ENCODE peak calls at places on chromosomes 2 and 18, in eight cellular contexts. Q is stomach, N is breast epithelium, W is endothelial cell of umbilical vein, O is A549, J is GM12891, A is sigmoid colon, K is K562. H is an unnamed sample.

GRCh38 chr2:239236808-239237205 is 164.0 kb downstream of the HDAC4 start:
- DNase-seq in W (no peak), Q (no peak), O (no peak), N (no peak), J (no peak), K (no peak), A (no peak), H (no peak)

GRCh38 chr2:200130762-200131166 is 175.4 kb downstream of the MAIP1 start:
- DNase-seq in A (no peak), Q (no peak), O (peak), J (no peak), N (no peak), W (no peak), K (no peak), H (no peak)

GRCh38 chr2:71531522-71532047 is 78.2 kb downstream of the DYSF start:
- DNase-seq in A (no peak), W (peak), K (peak), N (peak), Q (no peak), J (no peak), O (peak), H (no peak)

GRCh38 chr2:241031436-241032165 is 33.2 kb downstream of the SNED1 start:
- DNase-seq in A (peak), K (no peak), Q (no peak), N (no peak), O (no peak), W (no peak), J (no peak), H (peak)

GRCh38 chr18:25248755-25249154 is 103.2 kb downstream of the ZNF521 start:
- DNase-seq in W (no peak), K (no peak), A (no peak), J (no peak), Q (no peak), N (no peak), O (no peak), H (no peak)

GRCh38 chr2:237485304-237485703 is 1.7 kb upstream of the MLPH start:
- DNase-seq in K (no peak), N (no peak), W (no peak), O (peak), Q (no peak), J (no peak), A (no peak), H (no peak)

GRCh38 chr2:67216881-67217280 is 180.3 kb upstream of the ETAA1 start:
- DNase-seq in N (no peak), Q (no peak), O (no peak), A (no peak), K (no peak), W (no peak), J (no peak), H (no peak)

GRCh38 chr18:70431203-70431624 is 142.4 kb downstream of the SOCS6 start:
- DNase-seq in J (no peak), K (no peak), O (peak), A (no peak), N (no peak), Q (no peak), W (no peak), H (no peak)

GRCh38 chr18:51401912-51402311 is 204.4 kb upstream of the MEX3C start:
- DNase-seq in O (no peak), K (no peak), N (no peak), J (no peak), Q (no peak), A (no peak), W (no peak), H (no peak)

GRCh38 chr2:26913599-26914285 is 56.7 kb upstream of the MAPRE3 start:
- DNase-seq in W (no peak), J (no peak), O (no peak), Q (no peak), A (no peak), N (no peak), K (no peak), H (peak)

GRCh38 chr2:51880153-51880552 is 848.2 kb upstream of the NRXN1 start:
- DNase-seq in A (no peak), O (no peak), N (no peak), W (no peak), Q (no peak), K (no peak), J (no peak), H (no peak)

GRCh38 chr2:151823651-151824050 is 4.6 kb downstream of the ARL5A start:
- DNase-seq in N (no peak), A (no peak), O (no peak), Q (no peak), K (peak), W (peak), J (no peak), H (no peak)

GRCh38 chr2:182649316-182649715 is 66.7 kb upstream of the DNAJC10 start:
- DNase-seq in J (peak), Q (no peak), N (no peak), W (peak), O (peak), A (no peak), K (peak), H (no peak)

DNA sequence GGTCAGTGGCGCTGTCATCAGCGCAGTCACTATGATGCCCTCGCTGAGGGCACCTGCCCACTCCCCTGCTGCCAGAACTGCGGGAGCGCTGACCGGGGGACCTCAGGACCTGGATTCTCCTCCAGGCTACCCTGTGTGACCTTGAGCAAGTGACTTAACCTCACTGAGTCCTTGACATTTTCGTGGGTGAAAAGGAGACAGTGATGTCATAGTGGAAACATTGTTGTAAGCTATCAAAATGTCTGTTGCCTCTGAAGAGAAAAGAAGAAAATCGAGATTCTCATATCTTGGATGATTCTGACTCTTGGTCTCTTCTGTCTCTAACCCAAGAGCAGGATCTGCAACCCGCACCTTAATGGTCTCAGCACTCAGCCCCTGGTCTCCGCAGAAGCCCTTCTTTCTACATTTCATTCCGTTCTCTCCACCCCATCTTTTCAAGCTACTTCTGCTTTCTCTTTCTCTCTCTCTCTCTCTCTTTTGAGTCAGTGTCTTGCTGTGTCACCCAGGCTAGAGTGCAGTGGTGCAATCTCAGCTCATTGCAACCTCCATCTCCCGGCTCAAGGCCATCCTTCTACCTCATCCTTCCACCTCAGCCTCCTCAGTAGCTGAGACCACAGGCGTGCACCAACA is 987 bp upstream of the TUBA4A start:
- DNase-seq in W (no peak), J (no peak), N (no peak), K (no peak), Q (no peak), O (no peak), A (no peak), H (no peak)
- TF ChIP-seq POLR2A in W (no peak), J (no peak), N (no peak), K (no peak), Q (no peak), O (no peak), A (no peak), H (no peak)

DNA sequence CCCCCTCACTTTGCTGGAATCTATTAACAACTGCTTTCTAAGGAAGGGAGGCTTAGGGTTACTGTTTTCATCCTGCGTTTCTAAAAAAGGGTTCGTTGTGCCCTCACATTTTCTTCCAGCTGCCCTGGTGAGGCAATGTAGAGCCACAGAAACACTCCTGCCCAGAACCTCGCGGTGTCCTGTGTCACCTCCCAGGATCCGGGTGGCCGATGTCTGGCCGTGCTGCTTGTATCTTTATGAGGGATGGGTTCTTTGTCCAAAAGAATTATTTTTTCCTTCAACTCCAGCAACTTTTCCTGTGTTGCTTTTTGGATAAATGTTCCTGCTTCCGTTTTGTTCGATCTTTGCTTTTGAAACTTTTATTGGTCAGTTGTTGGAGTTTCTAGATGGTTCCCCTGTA is 291.8 kb upstream of the HS6ST1 start:
- DNase-seq in A (peak), O (no peak), Q (no peak), W (no peak), N (peak), K (no peak), J (no peak), H (no peak)
- TF ChIP-seq POLR2A in A (no peak), O (no peak), Q (no peak), W (no peak), N (no peak), K (no peak), J (no peak), H (no peak)

DNA sequence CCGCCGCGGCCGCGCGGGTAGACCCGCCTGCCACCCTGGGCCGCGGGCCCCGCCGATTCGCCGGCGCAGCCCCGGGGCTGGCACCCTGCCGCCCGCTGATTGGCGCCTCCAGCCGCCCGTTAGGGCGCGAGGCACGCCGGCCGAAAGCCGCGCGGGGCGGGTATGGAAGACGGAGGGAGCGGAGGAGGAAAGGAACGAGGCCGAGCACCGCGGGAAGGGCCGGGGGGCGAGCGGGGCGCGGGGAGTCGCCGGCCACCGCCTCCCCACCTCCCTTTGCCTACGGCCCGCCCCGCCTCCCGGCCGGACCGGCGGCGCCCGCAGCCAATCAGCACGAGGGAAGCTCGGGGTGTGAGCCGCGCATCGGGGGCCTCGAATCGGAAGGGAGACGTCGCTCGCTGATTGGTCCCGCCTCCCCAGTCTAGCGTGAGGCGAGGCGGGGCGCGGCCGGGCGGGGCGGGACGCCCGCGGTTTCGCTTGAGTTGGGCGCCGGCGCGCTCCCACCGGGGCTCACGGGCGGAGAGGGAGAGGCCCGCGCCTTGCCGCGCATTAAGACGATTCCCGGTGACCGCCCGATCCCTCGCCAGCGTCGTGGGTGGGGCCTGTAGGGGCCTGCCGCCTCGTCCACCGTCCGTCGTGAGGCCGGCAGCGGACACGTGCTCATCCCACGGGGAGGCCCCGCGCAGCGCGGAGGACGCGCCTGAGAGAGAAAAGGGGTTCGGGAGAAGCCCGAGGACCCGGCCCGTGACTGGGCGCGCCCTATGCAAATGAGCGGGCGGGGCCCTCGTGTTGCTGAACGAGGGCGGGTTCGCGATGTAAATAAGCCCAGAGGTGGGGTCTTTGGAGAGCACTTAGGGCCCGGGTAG is 616 bp upstream of the SMAD2 start:
- DNase-seq in J (peak), Q (peak), W (peak), A (peak), O (peak), N (peak), K (peak), H (peak)
- TF ChIP-seq POLR2A in J (peak), Q (no peak), W (no peak), A (peak), O (peak), N (peak), K (peak), H (peak)

DNA sequence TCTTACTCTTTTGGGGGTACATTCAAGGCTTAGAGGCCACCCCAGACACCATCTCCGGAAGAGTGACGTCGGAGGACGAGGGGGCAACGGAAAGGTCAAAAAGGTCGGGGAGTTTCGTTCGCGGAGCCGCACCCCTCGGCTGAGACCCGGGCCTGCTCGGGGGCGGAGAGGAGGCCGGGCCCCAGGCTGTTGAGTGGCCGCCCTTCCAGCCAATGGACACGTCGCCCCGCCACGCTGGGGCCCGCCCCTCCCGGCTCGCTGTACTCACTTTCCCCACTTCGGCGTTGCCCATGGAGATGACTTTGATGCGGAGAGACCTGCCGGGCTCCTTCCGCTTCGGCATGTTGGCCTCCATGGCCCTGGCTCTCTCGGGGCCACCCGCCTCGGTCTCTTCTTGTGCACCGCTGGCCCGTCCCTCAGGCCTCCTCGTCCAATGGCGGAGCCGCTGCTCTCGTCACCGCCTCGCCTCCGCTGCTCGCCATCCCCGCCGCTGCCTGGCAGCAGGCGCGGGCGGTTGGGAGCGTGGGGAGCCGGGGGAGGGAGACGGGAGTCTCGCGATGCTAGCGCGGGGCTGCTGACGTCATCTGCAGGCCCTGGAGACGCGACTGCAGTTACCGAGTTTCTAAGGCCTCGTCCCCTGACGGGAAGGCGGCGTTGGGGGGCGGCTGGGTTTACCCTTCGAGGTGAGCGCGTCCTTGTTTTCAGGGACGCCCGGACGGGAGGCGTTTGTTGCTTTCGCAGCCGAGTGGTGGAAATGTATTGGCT is at the start of gene DNAJC27:
- DNase-seq in W (peak), K (peak), O (peak), J (peak), Q (peak), N (peak), A (peak), H (peak)
- TF ChIP-seq POLR2A in W (peak), K (peak), O (peak), J (peak), Q (peak), N (peak), A (peak), H (peak)

GRCh38 chr2:231464576-231465540 is 574 bp upstream of the NCL start:
- DNase-seq in J (peak), W (no peak), K (peak), O (no peak), A (no peak), Q (peak), N (peak), H (peak)
- TF ChIP-seq POLR2A in J (peak), W (peak), K (peak), O (peak), A (peak), Q (peak), N (peak), H (no peak)

DNA sequence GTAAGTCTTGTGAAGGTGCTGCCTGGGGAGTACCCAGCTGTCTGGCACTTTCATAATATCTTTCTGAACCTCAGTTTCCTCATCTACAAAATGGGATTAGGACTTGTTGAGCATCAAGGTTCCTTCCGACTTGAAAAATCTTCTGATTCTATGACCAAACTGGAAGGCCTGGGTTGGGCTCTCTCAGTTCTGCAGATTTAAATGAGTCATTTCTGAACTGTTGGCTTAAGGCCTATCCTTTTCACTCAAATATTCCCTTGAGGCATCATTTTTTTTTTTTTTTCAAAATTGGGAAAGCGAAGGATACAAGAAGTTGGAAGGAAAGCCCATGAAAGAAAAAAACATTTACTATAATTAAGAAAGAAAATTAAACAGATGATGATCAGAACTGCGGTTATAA is 40.8 kb upstream of the CYP1B1 start:
- DNase-seq in N (no peak), W (no peak), Q (no peak), J (no peak), O (peak), K (no peak), A (no peak), H (peak)
- TF ChIP-seq POLR2A in N (no peak), W (no peak), Q (no peak), J (no peak), O (no peak), K (no peak), A (no peak), H (no peak)

H was measured in esophagus muscularis mucosa.